ENCODE peak calls at places on chromosomes 11 and 22, in five cellular contexts. A is tibial artery, U is esophagus squamous epithelium, P is heart right ventricle, E is mucosa of descending colon. N is an unnamed sample.

GRCh38 chr11:45662665-45663485 is 2.5 kb downstream of the CHST1 start:
- DNase-seq in A (no peak), U (no peak), P (no peak), E (no peak), N (peak; percentile 48)

GRCh38 chr22:28034145-28034759 is 115.2 kb upstream of the PITPNB start:
- DNase-seq in A (no peak), U (no peak), P (no peak), E (no peak), N (no peak)

GRCh38 chr22:42188808-42189447 is 58.3 kb upstream of the CYP2D6 start:
- DNase-seq in A (no peak), U (no peak), P (no peak), E (no peak), N (no peak)

GRCh38 chr11:57964660-57965059 is 59.0 kb upstream of the OR9Q1 start:
- DNase-seq in A (no peak), U (no peak), P (no peak), E (no peak), N (no peak)

GRCh38 chr22:31652911-31653684 is 8.9 kb downstream of the PISD start:
- DNase-seq in A (no peak), U (no peak), P (no peak), E (no peak), N (no peak)

GRCh38 chr11:88886796-88887195 is 179.0 kb downstream of the GRM5 start:
- DNase-seq in A (no peak), U (no peak), P (no peak), E (no peak), N (no peak)

GRCh38 chr11:117743121-117743815 is 53.7 kb downstream of the DSCAML1 start:
- DNase-seq in A (no peak), U (no peak), P (no peak), E (no peak), N (no peak)

GRCh38 chr11:73012121-73012863 is 129.8 kb downstream of the FCHSD2 start:
- DNase-seq in A (no peak), U (no peak), P (no peak), E (no peak), N (no peak)

GRCh38 chr22:19995611-19996339 is 20.8 kb downstream of the ARVCF start:
- DNase-seq in A (peak; percentile 91), U (no peak), P (peak; percentile 25), E (peak; percentile 21), N (peak; percentile 92)

GRCh38 chr11:66338276-66339162 is 2.3 kb upstream of the RIN1 start:
- DNase-seq in A (no peak), U (no peak), P (no peak), E (peak; percentile 23), N (peak; percentile 59)
- H3K4me1 ChIP-seq in A (peaks cover 30% of the 10 kb centered on the region), U (peaks cover 57% of the 10 kb centered on the region), P (peaks cover 30% of the 10 kb centered on the region), E (peaks cover 21% of the 10 kb centered on the region), N (no peaks in the 10 kb centered on the region)

GRCh38 chr11:71067753-71068152 is 184.6 kb downstream of the SHANK2 start:
- DNase-seq in A (no peak), U (no peak), P (no peak), E (no peak), N (no peak)
- H3K9me3 ChIP-seq in A (no peaks in the 10 kb centered on the region), U (no peaks in the 10 kb centered on the region), P (no peaks in the 10 kb centered on the region), E (no peaks in the 10 kb centered on the region), N (no peaks in the 10 kb centered on the region)

GRCh38 chr11:6610591-6610990 is 1.4 kb downstream of the TAF10 start:
- DNase-seq in A (peak; percentile 70), U (no peak), P (no peak), E (no peak), N (peak; percentile 60)

GRCh38 chr11:6608726-6609501 is 3.1 kb downstream of the TAF10 start:
- DNase-seq in A (peak; percentile 79), U (no peak), P (no peak), E (no peak), N (peak; percentile 49)

GRCh38 chr11:6608011-6608410 is 4.0 kb downstream of the TAF10 start:
- DNase-seq in A (no peak), U (no peak), P (no peak), E (no peak), N (peak; percentile 51)

GRCh38 chr11:6611092-6612007 is 666 bp downstream of the TAF10 start:
- DNase-seq in A (peak; percentile 81), U (no peak), P (peak; percentile 52), E (peak; percentile 77), N (peak; percentile 91)

GRCh38 chr11:6609502-6610015 is 2.5 kb downstream of the TAF10 start:
- DNase-seq in A (no peak), U (no peak), P (no peak), E (no peak), N (no peak)
- H3K4me1 ChIP-seq in A (peaks cover 75% of the 10 kb centered on the region), U (peaks cover 56% of the 10 kb centered on the region), P (peaks cover 76% of the 10 kb centered on the region), E (peaks cover 34% of the 10 kb centered on the region), N (peaks cover 41% of the 10 kb centered on the region)

GRCh38 chr22:47076758-47077157 is 314.3 kb downstream of the TBC1D22A start:
- DNase-seq in A (peak; percentile 15), U (no peak), P (no peak), E (no peak), N (no peak)
- H3K9me3 ChIP-seq in A (no peaks in the 10 kb centered on the region), U (peaks cover 23% of the 10 kb centered on the region), P (peaks cover 26% of the 10 kb centered on the region), E (peaks cover 12% of the 10 kb centered on the region), N (peaks cover 23% of the 10 kb centered on the region)

DNA sequence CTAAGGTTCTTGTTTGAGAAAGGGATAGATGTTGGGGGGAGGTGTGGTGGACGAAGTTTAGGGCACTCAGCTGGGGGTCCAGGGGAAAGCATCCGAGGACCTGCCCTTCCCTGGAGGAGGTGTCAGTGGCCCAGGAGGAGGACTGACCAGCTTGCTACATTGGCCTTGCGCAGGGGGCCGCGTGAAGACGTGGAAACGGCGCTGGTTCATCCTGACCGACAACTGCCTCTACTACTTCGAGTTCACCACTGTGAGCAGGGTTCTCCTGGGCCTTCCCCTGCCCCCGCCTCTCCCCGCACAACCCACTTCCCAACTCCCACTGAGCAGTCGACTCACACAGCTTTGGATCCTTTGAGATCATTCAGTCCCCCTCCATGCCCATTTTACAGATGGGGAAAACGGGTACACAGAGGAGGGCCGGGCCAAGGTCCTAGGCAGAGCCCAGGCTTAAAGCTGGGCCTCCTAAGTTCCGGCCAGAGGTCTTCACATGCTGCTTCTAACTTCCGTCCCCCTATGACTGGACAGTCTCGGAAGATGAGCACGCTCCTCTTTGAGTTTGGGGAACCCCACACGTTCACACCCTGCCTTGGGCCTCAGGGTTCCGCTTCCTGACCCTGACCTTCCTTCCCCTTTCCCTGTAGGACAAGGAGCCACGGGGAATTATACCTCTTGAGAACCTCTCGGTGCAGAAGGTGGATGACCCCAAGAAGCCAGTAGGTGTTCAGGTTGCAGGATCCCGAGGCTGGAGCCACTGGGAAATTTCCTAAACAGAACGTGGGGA is 28.7 kb downstream of the CYTH4 start:
- DNase-seq in A (no peak), U (no peak), P (no peak), E (no peak), N (no peak)
- H3K4me1 ChIP-seq in A (peaks cover 19% of the 10 kb centered on the region), U (peaks cover 32% of the 10 kb centered on the region), P (peaks cover 50% of the 10 kb centered on the region), E (peaks cover 7% of the 10 kb centered on the region), N (no peaks in the 10 kb centered on the region)

GRCh38 chr22:48796295-48797015 is 1031.2 kb downstream of the BRD1 start:
- DNase-seq in A (no peak), U (no peak), P (no peak), E (no peak), N (no peak)

GRCh38 chr22:48797731-48798130 is 1029.9 kb downstream of the BRD1 start:
- DNase-seq in A (no peak), U (no peak), P (no peak), E (no peak), N (no peak)

GRCh38 chr22:48793949-48794348 is 1033.7 kb downstream of the BRD1 start:
- DNase-seq in A (no peak), U (no peak), P (no peak), E (no peak), N (no peak)

GRCh38 chr22:48794906-48795305 is 1032.8 kb downstream of the BRD1 start:
- DNase-seq in A (no peak), U (no peak), P (no peak), E (no peak), N (no peak)

DNA sequence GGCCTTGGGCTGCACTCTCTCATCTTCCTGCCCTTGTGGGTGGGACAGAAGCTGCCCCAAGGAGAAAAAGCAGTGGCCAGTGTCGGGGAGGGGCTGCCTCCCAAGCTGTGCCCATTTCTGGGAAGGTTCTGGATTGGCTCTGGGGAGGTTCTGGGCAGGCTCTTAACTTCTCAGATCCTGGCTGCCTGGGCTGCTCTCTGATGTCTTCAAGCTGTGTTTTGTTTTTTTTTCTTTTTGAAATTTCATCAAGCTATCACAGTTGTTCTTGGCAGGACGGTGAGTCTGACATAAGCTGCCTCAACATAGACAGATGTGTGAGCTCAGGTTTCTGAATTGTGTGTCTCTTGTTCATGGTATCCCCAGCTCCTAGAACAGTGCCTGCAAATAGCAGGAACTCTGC is 1032.0 kb downstream of the BRD1 start:
- DNase-seq in A (no peak), U (no peak), P (no peak), E (no peak), N (no peak)
- H3K9me3 ChIP-seq in A (no peaks in the 10 kb centered on the region), U (no peaks in the 10 kb centered on the region), P (no peaks in the 10 kb centered on the region), E (no peaks in the 10 kb centered on the region), N (no peaks in the 10 kb centered on the region)

DNA sequence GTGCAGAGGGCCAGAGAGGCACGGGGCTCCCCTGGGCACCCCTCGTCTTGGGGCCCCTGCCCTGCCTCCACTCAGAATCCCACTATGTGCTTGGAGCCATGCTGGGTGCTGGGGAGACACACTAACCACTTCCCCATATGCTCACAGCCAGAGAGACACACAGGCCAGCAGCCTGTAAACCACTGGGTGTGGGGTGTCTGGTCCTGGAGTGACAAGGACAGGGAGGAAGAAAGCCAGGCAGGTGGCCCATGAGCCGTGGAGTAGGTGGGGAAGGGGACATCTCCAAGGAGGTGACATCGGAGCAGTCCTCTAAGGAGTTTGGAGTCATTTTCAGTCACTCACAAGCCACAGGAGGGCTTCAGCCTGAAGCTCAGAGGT is 58.9 kb downstream of the CDKN1C start:
- DNase-seq in A (no peak), U (no peak), P (no peak), E (no peak), N (no peak)
- H3K4me1 ChIP-seq in A (peaks cover 40% of the 10 kb centered on the region), U (peaks cover 26% of the 10 kb centered on the region), P (peaks cover 68% of the 10 kb centered on the region), E (no peaks in the 10 kb centered on the region), N (no peaks in the 10 kb centered on the region)

GRCh38 chr11:124642628-124643027 is 20.0 kb downstream of the TBRG1 start:
- DNase-seq in A (no peak), U (no peak), P (no peak), E (no peak), N (no peak)
- H3K9me3 ChIP-seq in A (no peaks in the 10 kb centered on the region), U (no peaks in the 10 kb centered on the region), P (no peaks in the 10 kb centered on the region), E (no peaks in the 10 kb centered on the region), N (no peaks in the 10 kb centered on the region)

GRCh38 chr11:506238-506949 is 648 bp downstream of the RNH1 start:
- DNase-seq in A (peak; percentile 99), U (peak; percentile 80), P (peak; percentile 100), E (peak; percentile 99), N (peak; percentile 100)
- H3K4me1 ChIP-seq in A (peaks cover 52% of the 10 kb centered on the region), U (peaks cover 45% of the 10 kb centered on the region), P (peaks cover 58% of the 10 kb centered on the region), E (peaks cover 35% of the 10 kb centered on the region), N (peaks cover 15% of the 10 kb centered on the region)

GRCh38 chr11:76609736-76610370 is 60.7 kb downstream of the LRRC32 start:
- DNase-seq in A (no peak), U (no peak), P (no peak), E (no peak), N (no peak)
- H3K9me3 ChIP-seq in A (no peaks in the 10 kb centered on the region), U (no peaks in the 10 kb centered on the region), P (no peaks in the 10 kb centered on the region), E (no peaks in the 10 kb centered on the region), N (no peaks in the 10 kb centered on the region)